ENCODE peak calls at places on chromosomes 12 and 14, in nine cellular contexts. One of them, this sample, is unnamed.

GRCh38 chr14:76836029-76836630 is 9.9 kb downstream of the LRRC74A start:
- DNase-seq in psoas muscle: peak
- DNase-seq in iPS DF 6.9: no peak
- DNase-seq in caudate nucleus: no peak
- DNase-seq in tibial artery: no peak
- DNase-seq in NCI-H1092 treated with DMSO at 0.1 percent for 48 hours: no peak
- DNase-seq in left cardiac atrium: no peak
- DNase-seq in left ventricle myocardium inferior: no peak
- DNase-seq in HT-29: no peak
- DNase-seq in this sample: no peak

GRCh38 chr14:72810201-72810600 is 83.7 kb downstream of the DPF3 start:
- DNase-seq in tibial artery: no peak
- DNase-seq in psoas muscle: no peak
- DNase-seq in caudate nucleus: no peak
- DNase-seq in NCI-H1092 treated with DMSO at 0.1 percent for 48 hours: no peak
- DNase-seq in HT-29: no peak
- DNase-seq in iPS DF 6.9: no peak
- DNase-seq in left ventricle myocardium inferior: no peak
- DNase-seq in left cardiac atrium: no peak
- DNase-seq in this sample: no peak

GRCh38 chr12:95790912-95791849 is 617 bp upstream of the NTN4 start:
- DNase-seq in HT-29: peak
- DNase-seq in NCI-H1092 treated with DMSO at 0.1 percent for 48 hours: peak
- DNase-seq in iPS DF 6.9: no peak
- DNase-seq in psoas muscle: peak
- DNase-seq in left cardiac atrium: peak
- DNase-seq in left ventricle myocardium inferior: no peak
- DNase-seq in tibial artery: peak
- DNase-seq in caudate nucleus: no peak
- DNase-seq in this sample: peak

GRCh38 chr12:66269757-66270383 is 32.4 kb upstream of the HELB start:
- DNase-seq in HT-29: peak
- DNase-seq in left ventricle myocardium inferior: no peak
- DNase-seq in tibial artery: no peak
- DNase-seq in left cardiac atrium: no peak
- DNase-seq in iPS DF 6.9: no peak
- DNase-seq in psoas muscle: no peak
- DNase-seq in caudate nucleus: no peak
- DNase-seq in NCI-H1092 treated with DMSO at 0.1 percent for 48 hours: peak
- DNase-seq in this sample: no peak

GRCh38 chr14:72638021-72638420 is 255.9 kb downstream of the DPF3 start:
- DNase-seq in caudate nucleus: no peak
- DNase-seq in NCI-H1092 treated with DMSO at 0.1 percent for 48 hours: no peak
- DNase-seq in HT-29: no peak
- DNase-seq in psoas muscle: peak
- DNase-seq in left ventricle myocardium inferior: no peak
- DNase-seq in tibial artery: no peak
- DNase-seq in iPS DF 6.9: no peak
- DNase-seq in left cardiac atrium: no peak
- DNase-seq in this sample: no peak

GRCh38 chr12:89861086-89861485 is 152.4 kb upstream of the ATP2B1 start:
- DNase-seq in NCI-H1092 treated with DMSO at 0.1 percent for 48 hours: no peak
- DNase-seq in left ventricle myocardium inferior: no peak
- DNase-seq in caudate nucleus: no peak
- DNase-seq in iPS DF 6.9: no peak
- DNase-seq in tibial artery: no peak
- DNase-seq in HT-29: no peak
- DNase-seq in left cardiac atrium: no peak
- DNase-seq in psoas muscle: no peak
- DNase-seq in this sample: no peak

GRCh38 chr12:108696111-108696995 is 35.0 kb downstream of the CORO1C start:
- DNase-seq in caudate nucleus: no peak
- DNase-seq in HT-29: no peak
- DNase-seq in left ventricle myocardium inferior: no peak
- DNase-seq in left cardiac atrium: no peak
- DNase-seq in iPS DF 6.9: no peak
- DNase-seq in tibial artery: no peak
- DNase-seq in NCI-H1092 treated with DMSO at 0.1 percent for 48 hours: no peak
- DNase-seq in psoas muscle: no peak
- DNase-seq in this sample: no peak

GRCh38 chr12:107514887-107515445 is 170.6 kb upstream of the PWP1 start:
- DNase-seq in iPS DF 6.9: no peak
- DNase-seq in left cardiac atrium: no peak
- DNase-seq in left ventricle myocardium inferior: no peak
- DNase-seq in HT-29: no peak
- DNase-seq in caudate nucleus: no peak
- DNase-seq in NCI-H1092 treated with DMSO at 0.1 percent for 48 hours: no peak
- DNase-seq in psoas muscle: no peak
- DNase-seq in tibial artery: no peak
- DNase-seq in this sample: no peak

GRCh38 chr12:57760347-57760982 is 5.6 kb downstream of the MARCHF9 start:
- DNase-seq in tibial artery: no peak
- DNase-seq in HT-29: no peak
- DNase-seq in caudate nucleus: no peak
- DNase-seq in left ventricle myocardium inferior: no peak
- DNase-seq in left cardiac atrium: no peak
- DNase-seq in psoas muscle: no peak
- DNase-seq in iPS DF 6.9: no peak
- DNase-seq in NCI-H1092 treated with DMSO at 0.1 percent for 48 hours: no peak
- DNase-seq in this sample: no peak

GRCh38 chr14:99907761-99908652 is 114.8 kb downstream of the EML1 start:
- DNase-seq in caudate nucleus: no peak
- DNase-seq in iPS DF 6.9: no peak
- DNase-seq in psoas muscle: no peak
- DNase-seq in left cardiac atrium: no peak
- DNase-seq in NCI-H1092 treated with DMSO at 0.1 percent for 48 hours: no peak
- DNase-seq in tibial artery: no peak
- DNase-seq in HT-29: no peak
- DNase-seq in left ventricle myocardium inferior: no peak
- DNase-seq in this sample: no peak

GRCh38 chr12:109111775-109112491 is 4.5 kb upstream of the ACACB start:
- DNase-seq in NCI-H1092 treated with DMSO at 0.1 percent for 48 hours: no peak
- DNase-seq in left ventricle myocardium inferior: peak
- DNase-seq in left cardiac atrium: peak
- DNase-seq in iPS DF 6.9: no peak
- DNase-seq in tibial artery: peak
- DNase-seq in HT-29: peak
- DNase-seq in psoas muscle: peak
- DNase-seq in caudate nucleus: peak
- DNase-seq in this sample: peak

GRCh38 chr14:101357559-101358319 is 203.6 kb upstream of the DIO3 start:
- DNase-seq in left cardiac atrium: no peak
- DNase-seq in NCI-H1092 treated with DMSO at 0.1 percent for 48 hours: no peak
- DNase-seq in left ventricle myocardium inferior: no peak
- DNase-seq in caudate nucleus: no peak
- DNase-seq in HT-29: no peak
- DNase-seq in tibial artery: no peak
- DNase-seq in iPS DF 6.9: no peak
- DNase-seq in psoas muscle: no peak
- DNase-seq in this sample: no peak

GRCh38 chr14:24368562-24369252 is 723 bp downstream of the NFATC4 start:
- DNase-seq in NCI-H1092 treated with DMSO at 0.1 percent for 48 hours: peak
- DNase-seq in left cardiac atrium: peak
- DNase-seq in psoas muscle: peak
- DNase-seq in caudate nucleus: peak
- DNase-seq in iPS DF 6.9: no peak
- DNase-seq in left ventricle myocardium inferior: peak
- DNase-seq in tibial artery: peak
- DNase-seq in HT-29: no peak
- DNase-seq in this sample: peak

GRCh38 chr14:39875028-39875427 is 442.8 kb upstream of the FBXO33 start:
- DNase-seq in left cardiac atrium: no peak
- DNase-seq in iPS DF 6.9: no peak
- DNase-seq in NCI-H1092 treated with DMSO at 0.1 percent for 48 hours: no peak
- DNase-seq in HT-29: no peak
- DNase-seq in left ventricle myocardium inferior: no peak
- DNase-seq in caudate nucleus: no peak
- DNase-seq in psoas muscle: no peak
- DNase-seq in tibial artery: no peak
- DNase-seq in this sample: no peak

GRCh38 chr12:94322346-94322745 is 137.3 kb downstream of the CEP83 start:
- DNase-seq in NCI-H1092 treated with DMSO at 0.1 percent for 48 hours: no peak
- DNase-seq in tibial artery: no peak
- DNase-seq in iPS DF 6.9: no peak
- DNase-seq in caudate nucleus: no peak
- DNase-seq in HT-29: no peak
- DNase-seq in left cardiac atrium: no peak
- DNase-seq in psoas muscle: no peak
- DNase-seq in left ventricle myocardium inferior: no peak
- DNase-seq in this sample: no peak

GRCh38 chr12:113242560-113242959 is 21.3 kb downstream of the TPCN1 start:
- DNase-seq in left ventricle myocardium inferior: no peak
- DNase-seq in HT-29: no peak
- DNase-seq in left cardiac atrium: peak
- DNase-seq in psoas muscle: no peak
- DNase-seq in iPS DF 6.9: no peak
- DNase-seq in tibial artery: no peak
- DNase-seq in caudate nucleus: no peak
- DNase-seq in NCI-H1092 treated with DMSO at 0.1 percent for 48 hours: no peak
- DNase-seq in this sample: no peak

GRCh38 chr12:113254298-113254697 is 33.0 kb downstream of the TPCN1 start:
- DNase-seq in left cardiac atrium: no peak
- DNase-seq in NCI-H1092 treated with DMSO at 0.1 percent for 48 hours: no peak
- DNase-seq in iPS DF 6.9: no peak
- DNase-seq in HT-29: no peak
- DNase-seq in psoas muscle: no peak
- DNase-seq in tibial artery: no peak
- DNase-seq in left ventricle myocardium inferior: no peak
- DNase-seq in caudate nucleus: no peak
- DNase-seq in this sample: no peak

GRCh38 chr14:89227490-89227834 is 189.6 kb downstream of the FOXN3 start:
- DNase-seq in iPS DF 6.9: no peak
- DNase-seq in psoas muscle: no peak
- DNase-seq in caudate nucleus: no peak
- DNase-seq in NCI-H1092 treated with DMSO at 0.1 percent for 48 hours: no peak
- DNase-seq in left cardiac atrium: no peak
- DNase-seq in left ventricle myocardium inferior: no peak
- DNase-seq in HT-29: no peak
- DNase-seq in tibial artery: no peak
- DNase-seq in this sample: no peak

GRCh38 chr12:1974812-1975211 is 29.4 kb downstream of the DCP1B start:
- DNase-seq in caudate nucleus: no peak
- DNase-seq in psoas muscle: no peak
- DNase-seq in left cardiac atrium: no peak
- DNase-seq in left ventricle myocardium inferior: no peak
- DNase-seq in iPS DF 6.9: no peak
- DNase-seq in NCI-H1092 treated with DMSO at 0.1 percent for 48 hours: no peak
- DNase-seq in tibial artery: no peak
- DNase-seq in HT-29: no peak
- DNase-seq in this sample: no peak

GRCh38 chr14:23910081-23910875 is 43.3 kb upstream of the DHRS4 start:
- DNase-seq in iPS DF 6.9: peak
- DNase-seq in NCI-H1092 treated with DMSO at 0.1 percent for 48 hours: peak
- DNase-seq in psoas muscle: no peak
- DNase-seq in tibial artery: no peak
- DNase-seq in left ventricle myocardium inferior: no peak
- DNase-seq in HT-29: peak
- DNase-seq in left cardiac atrium: no peak
- DNase-seq in caudate nucleus: no peak
- DNase-seq in this sample: peak

GRCh38 chr12:105289114-105289904 is 41.2 kb upstream of the C12orf75 start:
- DNase-seq in NCI-H1092 treated with DMSO at 0.1 percent for 48 hours: no peak
- DNase-seq in HT-29: no peak
- DNase-seq in left cardiac atrium: no peak
- DNase-seq in tibial artery: no peak
- DNase-seq in caudate nucleus: no peak
- DNase-seq in psoas muscle: no peak
- DNase-seq in iPS DF 6.9: no peak
- DNase-seq in left ventricle myocardium inferior: no peak
- DNase-seq in this sample: no peak

GRCh38 chr14:81565441-81566290 is 32.0 kb upstream of the SEL1L start:
- DNase-seq in tibial artery: no peak
- DNase-seq in psoas muscle: no peak
- DNase-seq in left cardiac atrium: no peak
- DNase-seq in left ventricle myocardium inferior: no peak
- DNase-seq in HT-29: peak
- DNase-seq in caudate nucleus: peak
- DNase-seq in NCI-H1092 treated with DMSO at 0.1 percent for 48 hours: peak
- DNase-seq in iPS DF 6.9: no peak
- DNase-seq in this sample: no peak

GRCh38 chr12:52125499-52125900 is 46.0 kb downstream of the SMIM41 start:
- DNase-seq in NCI-H1092 treated with DMSO at 0.1 percent for 48 hours: peak
- DNase-seq in psoas muscle: no peak
- DNase-seq in tibial artery: peak
- DNase-seq in iPS DF 6.9: no peak
- DNase-seq in left cardiac atrium: no peak
- DNase-seq in HT-29: no peak
- DNase-seq in left ventricle myocardium inferior: no peak
- DNase-seq in caudate nucleus: no peak
- DNase-seq in this sample: no peak

GRCh38 chr14:69715725-69716482 is 51.0 kb upstream of the SRSF5 start:
- DNase-seq in left ventricle myocardium inferior: peak
- DNase-seq in psoas muscle: peak
- DNase-seq in HT-29: peak
- DNase-seq in tibial artery: peak
- DNase-seq in left cardiac atrium: peak
- DNase-seq in caudate nucleus: peak
- DNase-seq in NCI-H1092 treated with DMSO at 0.1 percent for 48 hours: peak
- DNase-seq in iPS DF 6.9: no peak
- DNase-seq in this sample: no peak

GRCh38 chr14:65179918-65180724 is 77.8 kb upstream of the MAX start:
- DNase-seq in NCI-H1092 treated with DMSO at 0.1 percent for 48 hours: no peak
- DNase-seq in psoas muscle: peak
- DNase-seq in iPS DF 6.9: no peak
- DNase-seq in tibial artery: peak
- DNase-seq in left cardiac atrium: peak
- DNase-seq in caudate nucleus: no peak
- DNase-seq in HT-29: peak
- DNase-seq in left ventricle myocardium inferior: peak
- DNase-seq in this sample: no peak

GRCh38 chr14:53531730-53532129 is 378.6 kb upstream of the DDHD1 start:
- DNase-seq in caudate nucleus: no peak
- DNase-seq in left cardiac atrium: no peak
- DNase-seq in left ventricle myocardium inferior: no peak
- DNase-seq in NCI-H1092 treated with DMSO at 0.1 percent for 48 hours: no peak
- DNase-seq in psoas muscle: no peak
- DNase-seq in iPS DF 6.9: no peak
- DNase-seq in HT-29: no peak
- DNase-seq in tibial artery: no peak
- DNase-seq in this sample: no peak

GRCh38 chr12:2355604-2356003 is 302.8 kb downstream of the CACNA1C start:
- DNase-seq in left cardiac atrium: no peak
- DNase-seq in caudate nucleus: no peak
- DNase-seq in HT-29: no peak
- DNase-seq in NCI-H1092 treated with DMSO at 0.1 percent for 48 hours: no peak
- DNase-seq in psoas muscle: no peak
- DNase-seq in iPS DF 6.9: no peak
- DNase-seq in tibial artery: no peak
- DNase-seq in left ventricle myocardium inferior: no peak
- DNase-seq in this sample: no peak

GRCh38 chr12:6765634-6766581 is at the start of gene PTMS:
- DNase-seq in NCI-H1092 treated with DMSO at 0.1 percent for 48 hours: peak
- DNase-seq in tibial artery: peak
- DNase-seq in HT-29: peak
- DNase-seq in left cardiac atrium: peak
- DNase-seq in left ventricle myocardium inferior: peak
- DNase-seq in iPS DF 6.9: no peak
- DNase-seq in psoas muscle: peak
- DNase-seq in caudate nucleus: peak
- DNase-seq in this sample: peak

GRCh38 chr14:79822034-79822433 is 389.3 kb downstream of the DIO2 start:
- DNase-seq in HT-29: no peak
- DNase-seq in left ventricle myocardium inferior: no peak
- DNase-seq in left cardiac atrium: no peak
- DNase-seq in psoas muscle: no peak
- DNase-seq in caudate nucleus: no peak
- DNase-seq in NCI-H1092 treated with DMSO at 0.1 percent for 48 hours: no peak
- DNase-seq in tibial artery: no peak
- DNase-seq in iPS DF 6.9: no peak
- DNase-seq in this sample: no peak

GRCh38 chr14:52048641-52049204 is 20.1 kb downstream of the NID2 start:
- DNase-seq in left cardiac atrium: peak
- DNase-seq in HT-29: no peak
- DNase-seq in caudate nucleus: no peak
- DNase-seq in tibial artery: peak
- DNase-seq in NCI-H1092 treated with DMSO at 0.1 percent for 48 hours: peak
- DNase-seq in psoas muscle: peak
- DNase-seq in left ventricle myocardium inferior: no peak
- DNase-seq in iPS DF 6.9: no peak
- DNase-seq in this sample: no peak

GRCh38 chr12:84843588-84844144 is 68.9 kb downstream of the SLC6A15 start:
- DNase-seq in iPS DF 6.9: no peak
- DNase-seq in left ventricle myocardium inferior: no peak
- DNase-seq in NCI-H1092 treated with DMSO at 0.1 percent for 48 hours: no peak
- DNase-seq in left cardiac atrium: no peak
- DNase-seq in tibial artery: no peak
- DNase-seq in psoas muscle: no peak
- DNase-seq in caudate nucleus: no peak
- DNase-seq in HT-29: no peak
- DNase-seq in this sample: no peak